ENCODE peak calls at places on chromosomes 11 and 22, in six cellular contexts. N is HL-60, F is HFFc6, J is ELR, K is upper lobe of left lung, I is HCT116. W is an unnamed sample.

GRCh38 chr11:35963911-35964310 is 20.0 kb downstream of the LDLRAD3 start:
- DNase-seq in N (no peak), F (no peak), J (no peak), K (no peak), I (no peak), W (peak)

GRCh38 chr11:17504330-17505107 is 27.9 kb upstream of the ABCC8 start:
- DNase-seq in N (no peak), F (peak), J (peak), K (peak), I (peak), W (peak)

GRCh38 chr11:117992136-117992535 is 5.9 kb downstream of the IL10RA start:
- DNase-seq in N (no peak), F (no peak), J (no peak), K (no peak), I (no peak), W (no peak)

GRCh38 chr11:85869776-85870175 is 14.6 kb downstream of the CCDC83 start:
- DNase-seq in N (no peak), F (no peak), J (no peak), K (no peak), I (no peak), W (no peak)

GRCh38 chr22:30044369-30044768 is 35.9 kb upstream of the HORMAD2 start:
- DNase-seq in N (no peak), F (peak), J (peak), K (peak), I (peak), W (peak)

GRCh38 chr11:69539416-69540117 is 58.1 kb downstream of the LINC01488 start:
- DNase-seq in N (peak), F (no peak), J (no peak), K (peak), I (no peak), W (no peak)

GRCh38 chr22:41302016-41302767 is 867 bp downstream of the ZC3H7B start:
- DNase-seq in N (no peak), F (no peak), J (peak), K (no peak), I (no peak), W (no peak)

GRCh38 chr22:42747701-42748513 is 27.2 kb upstream of the A4GALT start:
- DNase-seq in N (no peak), F (peak), J (peak), K (no peak), I (no peak), W (peak)

GRCh38 chr11:61969838-61970452 is 2.5 kb upstream of the FTH1 start:
- DNase-seq in N (peak), F (peak), J (peak), K (no peak), I (no peak), W (peak)

GRCh38 chr11:17972987-17973386 is 39.9 kb downstream of the SERGEF start:
- DNase-seq in N (no peak), F (peak), J (peak), K (peak), I (peak), W (peak)

GRCh38 chr11:6357222-6357621 is 33.1 kb upstream of the SMPD1 start:
- DNase-seq in N (no peak), F (peak), J (peak), K (peak), I (peak), W (peak)

W was measured in fibroblast of pulmonary artery.